ENCODE peak calls at places on chromosome 11, in four cellular contexts. E, S, G and I are unnamed samples.

GRCh38 chr11:93493252-93493897 is 49.8 kb downstream of the SMCO4 start:
- DNase-seq in E (no peak), S (no peak), G (no peak), I (no peak)

GRCh38 chr11:19426719-19427066 is 185.9 kb upstream of the E2F8 start:
- DNase-seq in E (no peak), S (no peak), G (no peak), I (no peak)

GRCh38 chr11:123903932-123904331 is 2.0 kb downstream of the OR8D4 start:
- DNase-seq in E (no peak), S (no peak), G (no peak), I (no peak)

GRCh38 chr11:95739526-95739925 is 50.1 kb downstream of the FAM76B start:
- DNase-seq in E (no peak), S (no peak), G (no peak), I (no peak)

GRCh38 chr11:39732002-39732401 is 1727.5 kb downstream of the LRRC4C start:
- DNase-seq in E (no peak), S (no peak), G (no peak), I (no peak)

GRCh38 chr11:29153078-29153477 is 863.8 kb downstream of the KCNA4 start:
- DNase-seq in E (no peak), S (no peak), G (no peak), I (no peak)

GRCh38 chr11:61816736-61817455 is at the start of gene FADS1:
- DNase-seq in E (peak), S (peak), G (peak), I (peak)

GRCh38 chr11:134762248-134763029 is 350.4 kb upstream of the B3GAT1 start:
- DNase-seq in E (no peak), S (no peak), G (no peak), I (no peak)

GRCh38 chr11:119934866-119935265 is 203.0 kb downstream of the TRIM29 start:
- DNase-seq in E (no peak), S (no peak), G (no peak), I (no peak)

GRCh38 chr11:120771551-120772060 is 252.3 kb upstream of the TBCEL start:
- DNase-seq in E (no peak), S (no peak), G (no peak), I (no peak)

GRCh38 chr11:60840711-60841430 is 1.0 kb upstream of the CCDC86 start:
- DNase-seq in E (no peak), S (peak), G (peak), I (no peak)

DNA sequence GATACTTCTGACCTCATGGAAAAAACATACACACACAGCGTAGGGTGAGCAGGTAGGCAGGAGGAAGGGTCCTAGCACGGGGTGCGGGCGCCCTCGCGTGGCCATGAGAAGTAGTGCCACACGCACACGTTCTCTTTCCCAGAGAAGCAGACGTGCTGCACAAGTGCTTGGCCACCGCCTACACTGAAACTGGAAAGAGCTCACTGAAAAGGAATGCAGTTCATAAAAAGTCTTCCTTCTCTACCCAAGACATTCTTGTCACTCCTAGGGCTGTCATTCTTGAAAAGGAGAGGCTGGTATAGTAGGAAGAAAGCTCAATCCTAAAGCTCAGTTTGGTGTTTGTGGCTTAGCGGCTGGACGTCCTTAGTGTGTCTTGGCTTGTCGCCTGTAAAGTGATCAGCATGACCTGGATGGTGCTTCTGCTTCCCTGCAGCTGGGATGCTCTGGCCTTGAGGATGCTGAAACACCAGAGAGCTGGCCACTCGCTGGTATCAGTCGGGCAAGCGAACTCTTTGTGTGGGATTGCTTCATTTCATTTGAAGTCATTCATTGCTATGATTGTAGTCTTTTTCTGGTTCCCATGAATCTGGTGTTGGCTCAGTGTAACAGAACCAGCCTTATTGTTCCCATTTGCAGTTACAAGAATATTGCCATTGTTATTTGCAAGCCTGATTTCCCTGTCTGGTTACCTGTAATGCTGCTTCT is 303.8 kb downstream of the NTM start:
- DNase-seq in E (peak), S (peak), G (peak), I (peak)
- TF ChIP-seq POLR2A in E (no peak), S (no peak), G (no peak), I (no peak)

DNA sequence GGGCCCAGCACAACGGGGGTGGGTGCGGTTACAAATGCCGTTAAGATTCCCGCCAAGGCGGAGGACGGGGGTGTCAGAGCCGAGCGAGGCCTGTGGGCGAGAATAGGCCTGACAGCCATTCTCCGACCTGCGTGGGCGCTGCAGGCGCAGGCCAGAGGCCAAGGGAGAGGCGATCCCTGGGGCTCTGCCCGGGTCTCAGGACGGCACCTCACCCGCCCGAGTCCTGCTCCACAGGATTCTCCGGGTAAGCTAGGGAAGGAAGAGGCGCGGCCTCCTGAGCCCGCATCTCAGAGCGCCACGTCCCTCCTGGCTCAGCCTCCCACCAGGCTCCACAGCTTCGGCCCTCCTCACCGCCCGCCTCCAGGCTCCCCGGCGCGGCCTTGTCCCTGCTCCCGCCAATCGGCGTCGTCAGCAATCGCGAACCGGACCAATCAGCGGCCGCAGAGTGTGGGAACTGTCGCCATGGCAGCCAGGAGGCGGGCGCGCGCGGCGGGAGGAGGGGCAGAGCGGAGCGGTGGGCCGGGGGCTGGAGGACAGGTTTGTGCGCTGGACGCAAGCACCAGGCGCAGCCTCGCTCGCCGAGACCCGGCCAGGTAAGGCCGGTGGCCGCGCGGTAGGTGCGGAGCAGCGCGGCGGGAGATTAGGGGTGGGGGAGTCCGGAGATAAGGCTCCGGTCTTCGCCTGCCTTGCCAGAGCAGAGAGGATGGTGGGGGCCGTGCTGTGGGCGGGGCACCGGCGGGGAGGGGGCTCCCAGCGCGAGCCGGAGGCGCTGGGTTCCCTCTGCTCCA is at the start of gene NUCB2:
- DNase-seq in E (peak), S (peak), G (peak), I (peak)
- TF ChIP-seq POLR2A in E (peak), S (no peak), G (peak), I (peak)

GRCh38 chr11:10455637-10456487 is 798 bp downstream of the AMPD3 start:
- DNase-seq in E (peak), S (peak), G (peak), I (peak)
- TF ChIP-seq POLR2A in E (peak), S (no peak), G (no peak), I (no peak)

DNA sequence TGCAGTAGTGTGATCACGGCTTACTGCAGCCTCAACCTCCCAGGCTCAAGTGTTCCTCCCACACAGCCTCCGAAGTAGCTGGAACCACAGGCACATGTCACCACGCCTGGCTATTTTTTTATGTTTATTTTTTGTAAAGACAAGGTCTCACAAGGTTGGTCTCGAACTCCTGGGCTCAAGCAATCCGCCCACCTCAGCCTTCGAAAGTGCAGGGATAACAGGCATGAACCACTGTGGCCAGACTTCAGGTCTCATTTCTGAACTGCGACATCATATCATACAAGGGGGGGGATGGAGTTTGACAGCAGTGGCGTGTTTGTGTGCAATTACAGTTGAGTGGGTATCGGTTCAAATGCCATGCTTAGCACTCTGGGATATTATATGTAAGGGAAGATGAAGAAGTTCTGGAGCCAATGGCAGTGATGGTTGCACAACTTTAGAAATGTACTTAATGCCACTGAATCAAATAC is 6.9 kb downstream of the NAALADL1 start:
- DNase-seq in E (no peak), S (no peak), G (no peak), I (no peak)
- TF ChIP-seq POLR2A in E (no peak), S (no peak), G (no peak), I (no peak)

GRCh38 chr11:643366-643765 is 6.3 kb downstream of the DRD4 start:
- DNase-seq in E (no peak), S (no peak), G (no peak), I (no peak)
- TF ChIP-seq POLR2A in E (no peak), S (no peak), G (no peak), I (no peak)

DNA sequence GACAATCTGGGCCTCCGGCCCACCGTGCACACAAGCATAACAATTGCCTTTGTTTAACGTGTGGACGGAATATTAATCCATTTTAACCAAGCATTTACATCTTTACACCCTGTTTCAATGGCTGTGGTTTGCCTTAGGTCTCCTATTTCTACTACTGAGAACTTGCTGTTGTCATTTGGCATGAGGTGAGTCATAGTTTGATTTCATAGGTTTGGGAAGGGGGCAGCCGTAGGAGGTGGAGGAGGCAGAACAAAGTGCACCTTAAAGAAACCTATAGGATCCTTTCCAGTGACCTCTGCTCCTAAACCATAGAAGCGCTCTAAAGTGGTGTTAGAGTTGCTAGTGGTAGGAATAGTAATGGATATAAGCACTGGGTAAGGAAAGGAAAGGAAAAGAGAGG is 59.4 kb downstream of the ARHGAP42 start:
- DNase-seq in E (no peak), S (no peak), G (no peak), I (no peak)
- TF ChIP-seq POLR2A in E (no peak), S (no peak), G (no peak), I (no peak)

DNA sequence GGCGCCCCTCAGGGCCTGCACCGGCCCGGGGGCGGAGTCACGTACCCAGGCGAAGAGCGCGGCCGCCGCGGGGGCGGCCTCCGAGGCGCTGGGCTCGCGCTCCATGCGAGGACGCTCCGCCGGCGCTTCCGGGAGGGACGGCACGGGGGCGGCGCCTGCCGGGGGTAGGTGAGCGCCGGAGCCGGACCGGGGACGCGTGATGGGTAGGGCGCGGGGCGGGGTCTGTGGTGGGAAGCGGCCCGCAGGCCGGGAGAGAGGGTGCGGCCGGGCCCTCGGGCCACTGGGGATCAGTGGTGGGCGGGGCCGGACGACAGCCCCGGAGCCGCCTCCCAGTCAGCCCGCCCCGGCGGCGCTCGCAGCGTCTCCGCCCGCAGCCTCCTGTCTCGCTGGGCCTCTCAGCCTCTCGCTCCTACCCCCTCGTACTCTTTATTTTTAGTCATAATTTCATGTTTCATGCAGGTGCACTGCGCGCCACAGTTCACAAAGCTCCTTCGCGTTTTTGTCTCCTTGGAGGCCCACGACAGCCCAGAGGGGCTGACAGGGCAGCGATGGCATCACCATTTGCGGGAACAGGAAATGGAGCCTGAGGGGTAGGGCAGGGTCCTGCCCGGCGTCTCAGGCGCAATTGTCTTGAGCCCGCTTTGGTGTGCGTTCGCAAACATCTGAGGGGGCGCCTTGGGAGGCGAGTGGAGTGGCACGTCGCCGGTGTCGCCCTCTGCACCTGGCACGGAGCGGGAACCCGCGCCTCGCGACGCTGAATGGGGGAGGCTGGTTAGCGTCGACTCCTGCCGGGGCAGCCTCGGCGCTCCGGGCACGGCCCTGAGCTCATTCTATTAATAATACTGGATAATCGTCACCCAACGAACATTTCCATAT is at the start of gene SERGEF:
- DNase-seq in E (peak), S (peak), G (peak), I (peak)
- TF ChIP-seq POLR2A in E (peak), S (no peak), G (peak), I (peak)

DNA sequence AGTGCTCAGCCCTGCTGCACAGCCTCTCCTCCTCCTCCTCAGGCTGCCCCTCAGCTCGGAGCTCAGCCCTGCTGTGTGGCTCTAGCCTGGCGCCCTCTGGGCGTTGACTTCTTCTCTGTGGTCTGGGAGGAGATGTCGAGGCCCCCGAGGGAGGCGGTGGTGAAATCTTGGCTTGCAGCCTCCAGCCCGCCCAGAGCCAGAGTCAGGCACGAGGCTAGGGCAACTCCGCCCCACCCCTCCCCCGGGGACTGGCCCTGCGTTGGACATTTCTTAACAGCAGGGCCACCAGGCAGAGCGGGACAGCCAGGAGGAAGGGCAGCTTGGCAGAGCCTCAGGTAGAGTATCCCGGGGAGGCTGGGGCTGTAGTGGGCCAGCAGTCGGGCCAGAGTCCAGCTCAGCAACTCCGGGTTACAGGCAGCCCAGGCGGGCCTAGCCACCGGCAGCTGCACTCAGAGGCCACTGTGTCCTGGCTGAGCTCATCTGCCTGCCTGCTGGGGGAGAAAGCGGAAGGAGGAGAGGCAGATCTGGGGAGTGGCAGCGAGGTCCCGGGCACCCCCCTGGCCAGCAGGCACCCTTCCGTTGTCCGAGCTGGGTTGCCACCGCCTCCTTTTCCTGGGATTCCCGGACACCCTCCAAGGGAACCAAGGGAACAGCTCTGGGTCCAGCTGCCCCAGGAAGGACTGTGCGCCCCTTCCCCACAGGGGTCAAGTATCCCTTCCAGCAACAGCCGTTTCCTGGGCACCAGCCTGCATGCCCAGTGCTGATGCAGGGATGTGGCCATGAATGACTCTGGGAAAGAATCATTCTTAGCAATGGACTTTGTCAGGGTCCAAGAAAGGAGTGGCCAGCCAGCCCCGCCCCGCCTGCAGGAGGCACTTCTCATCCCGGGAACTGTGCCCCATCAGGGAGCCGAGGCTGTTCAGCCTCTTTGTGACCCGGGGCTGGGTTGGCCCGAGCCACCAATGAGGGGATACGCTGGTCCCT is at the start of gene ALDH3B1:
- DNase-seq in E (peak), S (peak), G (peak), I (no peak)
- TF ChIP-seq POLR2A in E (peak), S (no peak), G (peak), I (no peak)

GRCh38 chr11:65575568-65576231 is at the start of gene EHBP1L1:
- DNase-seq in E (peak), S (peak), G (no peak), I (peak)

GRCh38 chr11:65576232-65576866 is 496 bp downstream of the EHBP1L1 start:
- DNase-seq in E (no peak), S (no peak), G (no peak), I (no peak)

GRCh38 chr11:65577756-65578109 is 1.9 kb downstream of the EHBP1L1 start:
- DNase-seq in E (no peak), S (no peak), G (no peak), I (no peak)

GRCh38 chr11:65578134-65578533 is 2.3 kb downstream of the EHBP1L1 start:
- DNase-seq in E (no peak), S (no peak), G (no peak), I (no peak)

GRCh38 chr11:65576867-65577755 is 1.3 kb downstream of the EHBP1L1 start:
- DNase-seq in E (no peak), S (no peak), G (peak), I (no peak)
- TF ChIP-seq POLR2A in E (no peak), S (no peak), G (peak), I (no peak)